ENCODE peak calls at places on chromosomes 5 and 9, in four cellular contexts. One of them, this sample, is unnamed.

GRCh38 chr9:7780261-7780988 is 19.2 kb downstream of the DMAC1 start:
- DNase-seq in CD8-positive, alpha-beta T cell: no peak
- DNase-seq in HCT116: no peak
- DNase-seq in OCI-LY7: no peak
- DNase-seq in this sample: no peak

GRCh38 chr5:19927919-19928318 is 60.1 kb downstream of the CDH18 start:
- DNase-seq in HCT116: no peak
- DNase-seq in CD8-positive, alpha-beta T cell: no peak
- DNase-seq in OCI-LY7: no peak
- DNase-seq in this sample: no peak

GRCh38 chr9:93674580-93675335 is 98.4 kb downstream of the PHF2 start:
- DNase-seq in OCI-LY7: no peak
- DNase-seq in CD8-positive, alpha-beta T cell: no peak
- DNase-seq in HCT116: no peak
- DNase-seq in this sample: peak; percentile 78

GRCh38 chr5:1347571-1347970 is 2.7 kb upstream of the CLPTM1L start:
- DNase-seq in CD8-positive, alpha-beta T cell: no peak
- DNase-seq in OCI-LY7: no peak
- DNase-seq in HCT116: no peak
- DNase-seq in this sample: no peak

GRCh38 chr5:67404261-67405100 is 207.9 kb upstream of the CD180 start:
- DNase-seq in CD8-positive, alpha-beta T cell: no peak
- DNase-seq in HCT116: no peak
- DNase-seq in OCI-LY7: no peak
- DNase-seq in this sample: no peak

GRCh38 chr5:135497971-135498661 is 37.6 kb downstream of the NEUROG1 start:
- DNase-seq in OCI-LY7: no peak
- DNase-seq in CD8-positive, alpha-beta T cell: no peak
- DNase-seq in HCT116: no peak
- DNase-seq in this sample: peak; percentile 53

GRCh38 chr5:10513501-10514442 is 50.1 kb upstream of the ANKRD33B start:
- DNase-seq in OCI-LY7: no peak
- DNase-seq in CD8-positive, alpha-beta T cell: no peak
- DNase-seq in HCT116: no peak
- DNase-seq in this sample: no peak

GRCh38 chr5:133916914-133917313 is 51.5 kb downstream of the C5orf15 start:
- DNase-seq in OCI-LY7: no peak
- DNase-seq in HCT116: no peak
- DNase-seq in CD8-positive, alpha-beta T cell: no peak
- DNase-seq in this sample: no peak

GRCh38 chr9:88829276-88829675 is 162.0 kb upstream of the S1PR3 start:
- DNase-seq in HCT116: no peak
- DNase-seq in CD8-positive, alpha-beta T cell: no peak
- DNase-seq in OCI-LY7: no peak
- DNase-seq in this sample: no peak

GRCh38 chr9:77440057-77440456 is 208.1 kb downstream of the GNA14 start:
- DNase-seq in CD8-positive, alpha-beta T cell: no peak
- DNase-seq in OCI-LY7: no peak
- DNase-seq in HCT116: no peak
- DNase-seq in this sample: peak; percentile 93

GRCh38 chr5:107653685-107654084 is 17.1 kb downstream of the EFNA5 start:
- DNase-seq in HCT116: no peak
- DNase-seq in CD8-positive, alpha-beta T cell: no peak
- DNase-seq in OCI-LY7: no peak
- DNase-seq in this sample: no peak

GRCh38 chr9:35518981-35519679 is 29.2 kb downstream of the RUSC2 start:
- DNase-seq in CD8-positive, alpha-beta T cell: no peak
- DNase-seq in HCT116: no peak
- DNase-seq in OCI-LY7: no peak
- DNase-seq in this sample: no peak

GRCh38 chr5:3954633-3955032 is 359.0 kb downstream of the IRX1 start:
- DNase-seq in HCT116: no peak
- DNase-seq in CD8-positive, alpha-beta T cell: no peak
- DNase-seq in OCI-LY7: no peak
- DNase-seq in this sample: no peak

GRCh38 chr5:8641796-8642505 is 773.0 kb downstream of the MTRR start:
- DNase-seq in HCT116: no peak
- DNase-seq in OCI-LY7: no peak
- DNase-seq in CD8-positive, alpha-beta T cell: no peak
- DNase-seq in this sample: no peak

GRCh38 chr9:109966643-109967368 is 186.8 kb downstream of the PALM2AKAP2 start:
- DNase-seq in CD8-positive, alpha-beta T cell: no peak
- DNase-seq in HCT116: no peak
- DNase-seq in OCI-LY7: peak; percentile 91
- DNase-seq in this sample: no peak

GRCh38 chr5:62653001-62653863 is 74.6 kb downstream of the LRRC70 start:
- DNase-seq in CD8-positive, alpha-beta T cell: no peak
- DNase-seq in OCI-LY7: no peak
- DNase-seq in HCT116: no peak
- DNase-seq in this sample: no peak

GRCh38 chr5:170541146-170541769 is 37.4 kb downstream of the KCNIP1 start:
- DNase-seq in CD8-positive, alpha-beta T cell: no peak
- DNase-seq in OCI-LY7: no peak
- DNase-seq in HCT116: no peak
- DNase-seq in this sample: no peak

GRCh38 chr5:160165137-160166068 is 46.2 kb upstream of the PWWP2A start:
- DNase-seq in HCT116: peak; percentile 95
- DNase-seq in OCI-LY7: no peak
- DNase-seq in CD8-positive, alpha-beta T cell: no peak
- DNase-seq in this sample: peak; percentile 98

GRCh38 chr9:134939080-134939733 is 21.5 kb upstream of the FCN1 start:
- DNase-seq in OCI-LY7: no peak
- DNase-seq in HCT116: no peak
- DNase-seq in CD8-positive, alpha-beta T cell: no peak
- DNase-seq in this sample: no peak

GRCh38 chr9:130041648-130042405 is 1.2 kb downstream of the FNBP1 start:
- DNase-seq in CD8-positive, alpha-beta T cell: peak; percentile 26
- DNase-seq in OCI-LY7: no peak
- DNase-seq in HCT116: no peak
- DNase-seq in this sample: no peak

GRCh38 chr9:121563425-121563824 is 63.8 kb upstream of the GGTA1 start:
- DNase-seq in CD8-positive, alpha-beta T cell: no peak
- DNase-seq in OCI-LY7: no peak
- DNase-seq in HCT116: no peak
- DNase-seq in this sample: no peak

GRCh38 chr9:121563881-121564460 is 64.3 kb upstream of the GGTA1 start:
- DNase-seq in CD8-positive, alpha-beta T cell: no peak
- DNase-seq in HCT116: no peak
- DNase-seq in OCI-LY7: no peak
- DNase-seq in this sample: no peak

GRCh38 chr9:121560921-121561320 is 61.3 kb upstream of the GGTA1 start:
- DNase-seq in HCT116: no peak
- DNase-seq in CD8-positive, alpha-beta T cell: no peak
- DNase-seq in OCI-LY7: no peak
- DNase-seq in this sample: no peak

GRCh38 chr9:121562261-121562780 is 62.7 kb upstream of the GGTA1 start:
- DNase-seq in OCI-LY7: no peak
- DNase-seq in HCT116: no peak
- DNase-seq in CD8-positive, alpha-beta T cell: no peak
- DNase-seq in this sample: no peak

GRCh38 chr9:121561385-121562222 is 62.0 kb upstream of the GGTA1 start:
- DNase-seq in OCI-LY7: no peak
- DNase-seq in CD8-positive, alpha-beta T cell: no peak
- DNase-seq in HCT116: no peak
- DNase-seq in this sample: no peak
- TF ChIP-seq CTCF in OCI-LY7: no peak
- TF ChIP-seq CTCF in CD8-positive, alpha-beta T cell: no peak
- TF ChIP-seq CTCF in HCT116: peak; percentile 25
- TF ChIP-seq CTCF in this sample: peak; percentile 13

DNA sequence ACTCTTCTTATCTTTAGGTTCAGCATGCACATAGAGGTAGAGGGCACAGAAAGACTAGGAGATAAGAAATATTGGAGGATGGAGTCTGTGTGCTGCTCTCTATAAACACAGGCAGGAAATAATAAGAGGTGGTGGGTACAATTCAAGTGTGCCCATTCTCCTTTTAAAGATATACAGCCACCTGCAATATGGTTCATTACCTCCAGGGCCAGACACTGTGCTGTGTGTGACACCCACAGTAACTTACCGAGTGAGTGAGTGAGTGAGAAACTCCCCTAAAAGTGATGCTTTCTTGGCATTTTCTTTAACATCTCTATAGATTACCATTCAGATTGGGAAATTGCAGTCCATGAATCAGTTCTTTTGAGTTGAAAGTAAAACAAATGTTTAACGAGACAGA is 311.8 kb upstream of the KCNN2 start:
- DNase-seq in OCI-LY7: no peak
- DNase-seq in HCT116: no peak
- DNase-seq in CD8-positive, alpha-beta T cell: no peak
- DNase-seq in this sample: no peak
- TF ChIP-seq CTCF in OCI-LY7: no peak
- TF ChIP-seq CTCF in HCT116: no peak
- TF ChIP-seq CTCF in CD8-positive, alpha-beta T cell: no peak
- TF ChIP-seq CTCF in this sample: no peak

DNA sequence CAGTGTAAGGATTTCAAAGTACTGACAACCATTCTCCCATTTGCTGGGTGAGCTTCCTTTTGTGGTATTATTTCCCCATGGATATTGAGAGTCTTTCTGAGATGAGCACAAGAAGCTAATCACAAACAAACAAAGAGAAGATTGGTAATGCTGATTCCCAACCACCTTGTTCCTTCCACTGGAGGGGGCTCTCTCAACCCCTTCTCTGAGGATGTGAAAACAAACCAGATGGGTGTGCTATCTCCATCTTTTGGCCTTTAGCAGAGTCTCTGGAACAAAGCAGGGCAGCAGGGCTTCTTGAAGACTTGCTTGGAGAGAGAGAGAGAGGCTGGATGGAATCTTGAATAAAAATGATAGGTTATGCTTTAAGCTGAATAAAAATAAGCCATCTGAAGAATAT is 576.7 kb upstream of the ZNF462 start:
- DNase-seq in HCT116: no peak
- DNase-seq in CD8-positive, alpha-beta T cell: no peak
- DNase-seq in OCI-LY7: no peak
- DNase-seq in this sample: no peak
- TF ChIP-seq CTCF in HCT116: peak; percentile 46
- TF ChIP-seq CTCF in CD8-positive, alpha-beta T cell: no peak
- TF ChIP-seq CTCF in OCI-LY7: peak; percentile 39
- TF ChIP-seq CTCF in this sample: peak; percentile 36

DNA sequence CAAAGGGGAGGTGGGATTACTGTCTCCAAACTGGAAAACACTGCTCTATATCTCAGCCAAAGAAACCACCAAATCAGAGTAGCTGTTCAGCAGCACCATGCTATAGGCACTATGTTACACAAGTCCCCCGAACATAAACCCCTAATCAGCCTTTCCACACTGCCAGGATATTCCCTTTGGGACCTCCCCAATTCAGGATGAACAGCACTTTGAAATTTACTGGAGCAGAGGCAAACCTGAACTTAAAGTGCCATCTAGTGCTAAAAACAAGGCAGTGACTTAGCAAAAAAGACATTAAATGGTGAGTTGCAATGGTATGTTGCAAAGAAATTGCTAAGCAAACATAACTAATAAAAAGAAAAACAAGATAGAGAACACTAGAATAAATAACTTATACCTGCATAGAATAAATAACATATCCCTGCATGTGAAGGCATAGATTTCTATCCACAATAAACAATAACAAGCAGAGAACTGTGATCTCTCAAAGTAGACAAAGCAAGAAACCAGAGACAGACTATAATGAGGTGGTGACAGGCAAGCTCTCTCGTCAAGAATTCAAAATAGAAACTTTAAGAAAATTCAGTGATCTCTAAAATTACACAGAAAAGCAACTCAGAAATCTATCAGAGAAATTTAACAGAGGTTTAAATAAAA is 584.4 kb upstream of the ACO1 start:
- DNase-seq in CD8-positive, alpha-beta T cell: no peak
- DNase-seq in HCT116: peak; percentile 19
- DNase-seq in OCI-LY7: peak; percentile 14
- DNase-seq in this sample: no peak
- TF ChIP-seq CTCF in CD8-positive, alpha-beta T cell: peak; percentile 50
- TF ChIP-seq CTCF in HCT116: peak; percentile 61
- TF ChIP-seq CTCF in OCI-LY7: peak; percentile 78
- TF ChIP-seq CTCF in this sample: peak; percentile 66

DNA sequence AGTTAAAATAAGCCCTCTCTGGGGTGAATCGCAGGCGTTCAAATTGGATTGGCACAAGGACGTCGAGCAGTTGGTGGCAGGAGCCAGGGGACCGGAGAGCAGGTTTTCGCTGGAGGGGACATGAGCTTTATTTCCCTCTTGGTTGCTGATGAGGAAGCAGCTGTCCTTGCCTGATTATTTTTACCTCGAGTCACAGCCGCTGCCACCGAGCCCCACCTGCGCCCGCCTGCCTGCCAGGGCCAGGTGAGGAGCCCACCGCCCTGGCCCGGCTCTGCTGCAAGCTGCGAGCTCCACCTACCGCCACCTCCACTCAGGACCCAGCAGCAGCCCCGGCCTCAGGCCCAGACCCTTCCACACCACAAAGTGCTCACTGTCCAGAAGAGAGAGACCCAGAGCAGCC is 9.0 kb upstream of the ADGRD2 start:
- DNase-seq in CD8-positive, alpha-beta T cell: no peak
- DNase-seq in OCI-LY7: no peak
- DNase-seq in HCT116: no peak
- DNase-seq in this sample: no peak
- TF ChIP-seq CTCF in CD8-positive, alpha-beta T cell: no peak
- TF ChIP-seq CTCF in OCI-LY7: no peak
- TF ChIP-seq CTCF in HCT116: no peak
- TF ChIP-seq CTCF in this sample: no peak

GRCh38 chr9:117164512-117164911 is 250.3 kb downstream of the ASTN2 start:
- DNase-seq in CD8-positive, alpha-beta T cell: no peak
- DNase-seq in OCI-LY7: no peak
- DNase-seq in HCT116: no peak
- DNase-seq in this sample: no peak

GRCh38 chr9:117156150-117156688 is 258.6 kb downstream of the ASTN2 start:
- DNase-seq in CD8-positive, alpha-beta T cell: no peak
- DNase-seq in OCI-LY7: no peak
- DNase-seq in HCT116: no peak
- DNase-seq in this sample: no peak

GRCh38 chr9:117156771-117157535 is 257.9 kb downstream of the ASTN2 start:
- DNase-seq in HCT116: no peak
- DNase-seq in CD8-positive, alpha-beta T cell: no peak
- DNase-seq in OCI-LY7: no peak
- DNase-seq in this sample: no peak

DNA sequence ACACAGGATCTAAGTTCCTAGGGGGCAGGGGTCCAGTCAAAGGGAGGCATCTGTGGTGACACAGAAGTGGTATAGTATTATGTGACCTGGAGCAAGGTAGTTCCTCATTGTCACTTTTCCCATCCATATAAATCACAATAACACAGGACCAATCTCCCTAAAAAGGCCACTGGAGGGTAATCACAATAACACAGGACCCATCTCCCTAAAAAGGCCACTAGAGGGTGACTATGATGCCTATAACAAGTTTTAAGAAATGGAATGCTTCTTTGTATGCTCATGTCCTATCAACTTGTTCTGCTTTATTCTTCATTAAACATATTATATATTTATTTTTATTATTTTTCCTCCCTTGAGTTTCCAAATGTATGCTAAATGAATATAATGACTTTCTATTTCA is 254.6 kb downstream of the ASTN2 start:
- DNase-seq in OCI-LY7: peak; percentile 6
- DNase-seq in HCT116: no peak
- DNase-seq in CD8-positive, alpha-beta T cell: no peak
- DNase-seq in this sample: no peak
- TF ChIP-seq CTCF in OCI-LY7: peak; percentile 64
- TF ChIP-seq CTCF in HCT116: no peak
- TF ChIP-seq CTCF in CD8-positive, alpha-beta T cell: no peak
- TF ChIP-seq CTCF in this sample: no peak

GRCh38 chr9:128992995-128993394 is 35.1 kb downstream of the SH3GLB2 start:
- DNase-seq in HCT116: no peak
- DNase-seq in OCI-LY7: peak; percentile 16
- DNase-seq in CD8-positive, alpha-beta T cell: no peak
- DNase-seq in this sample: no peak
- TF ChIP-seq CTCF in HCT116: peak; percentile 44
- TF ChIP-seq CTCF in OCI-LY7: peak; percentile 57
- TF ChIP-seq CTCF in CD8-positive, alpha-beta T cell: no peak
- TF ChIP-seq CTCF in this sample: peak; percentile 35

This sample was measured in osteocyte.